ENCODE peak calls at places on chromosome 12, in six cellular contexts. U is NCI-H1417; R is mesenchymal stem cell; A is activated CD4-positive, alpha-beta memory T cell treated with anti-CD3 and anti-CD28 coated beads for 36 hours; F is NCI-H748 treated with DMSO at 0.1 percent for 48 hours; M is NCI-H774. Q is an unnamed sample.

GRCh38 chr12:80232873-80233272 is 133.5 kb downstream of the OTOGL start:
- DNase-seq in U (no peak), R (no peak), A (no peak), F (no peak), M (no peak), Q (no peak)

GRCh38 chr12:130831876-130832405 is 7.1 kb downstream of the STX2 start:
- DNase-seq in U (no peak), R (no peak), A (no peak), F (no peak), M (no peak), Q (no peak)

GRCh38 chr12:120775862-120776552 is 50.4 kb downstream of the ACADS start:
- DNase-seq in U (no peak), R (peak), A (no peak), F (no peak), M (no peak), Q (no peak)

GRCh38 chr12:132886529-132887477 is 602 bp downstream of the CHFR start:
- DNase-seq in U (no peak), R (peak), A (no peak), F (no peak), M (peak), Q (peak)

GRCh38 chr12:111424793-111425251 is 19.1 kb downstream of the SH2B3 start:
- DNase-seq in U (no peak), R (no peak), A (peak), F (no peak), M (no peak), Q (no peak)

GRCh38 chr12:32536000-32536345 is 136.6 kb downstream of the FGD4 start:
- DNase-seq in U (no peak), R (no peak), A (no peak), F (no peak), M (no peak), Q (no peak)

GRCh38 chr12:28215021-28215420 is 24.8 kb downstream of the CCDC91 start:
- DNase-seq in U (no peak), R (no peak), A (no peak), F (no peak), M (no peak), Q (no peak)

GRCh38 chr12:129772463-129773169 is 131.2 kb downstream of the TMEM132D start:
- DNase-seq in U (no peak), R (no peak), A (no peak), F (no peak), M (no peak), Q (no peak)

GRCh38 chr12:38949363-38949762 is 44.0 kb upstream of the CPNE8 start:
- DNase-seq in U (no peak), R (no peak), A (no peak), F (no peak), M (no peak), Q (no peak)

GRCh38 chr12:67592228-67593011 is 56.1 kb upstream of the DYRK2 start:
- DNase-seq in U (peak), R (peak), A (no peak), F (peak), M (peak), Q (no peak)